ENCODE peak calls at places on chromosome 15, in five cellular contexts. B is heart left ventricle, W is MV-4-11, J is astrocyte of the spinal cord, Q is GM06990. L is an unnamed sample.

GRCh38 chr15:92109485-92109884 is 256.0 kb downstream of the SLCO3A1 start:
- DNase-seq in W (no peak), Q (no peak), B (no peak), J (no peak), L (no peak)

GRCh38 chr15:71114887-71115566 is at the start of gene THSD4:
- DNase-seq in B (peak; percentile 78), J (peak; percentile 65), W (peak; percentile 38), Q (peak; percentile 77), L (no peak)

GRCh38 chr15:52422001-52422400 is 106.7 kb downstream of the MYO5A start:
- DNase-seq in J (no peak), B (no peak), Q (no peak), W (no peak), L (no peak)

GRCh38 chr15:77030928-77031375 is 36.0 kb downstream of the PSTPIP1 start:
- DNase-seq in Q (no peak), B (peak; percentile 16), W (no peak), J (no peak), L (no peak)

GRCh38 chr15:96115642-96116041 is 214.9 kb upstream of the NR2F2 start:
- DNase-seq in J (peak; percentile 71), Q (no peak), W (no peak), B (no peak), L (no peak)

GRCh38 chr15:95113041-95113440 is 881.7 kb downstream of the MCTP2 start:
- DNase-seq in Q (no peak), W (no peak), J (no peak), B (no peak), L (no peak)

GRCh38 chr15:88241060-88241459 is 15.5 kb downstream of the NTRK3 start:
- DNase-seq in J (no peak), Q (no peak), W (no peak), B (no peak), L (no peak)

GRCh38 chr15:28989896-28990295 is 104.1 kb downstream of the APBA2 start:
- DNase-seq in B (no peak), W (no peak), Q (no peak), J (no peak), L (no peak)

GRCh38 chr15:74215958-74216357 is 13.4 kb upstream of the STRA6 start:
- DNase-seq in W (no peak), J (no peak), Q (no peak), B (no peak), L (no peak)

GRCh38 chr15:44298878-44299277 is 10.4 kb downstream of the GOLM2 start:
- DNase-seq in Q (no peak), J (no peak), W (no peak), B (no peak), L (no peak)

GRCh38 chr15:80068578-80068977 is 9.1 kb downstream of the ZFAND6 start:
- DNase-seq in Q (peak; percentile 40), W (peak; percentile 15), J (peak; percentile 50), B (no peak), L (no peak)

GRCh38 chr15:83845230-83845629 is 191.3 kb downstream of the ADAMTSL3 start:
- DNase-seq in J (peak; percentile 25), B (no peak), Q (no peak), W (peak; percentile 92), L (no peak)

GRCh38 chr15:41241251-41241964 is 10.3 kb downstream of the CHP1 start:
- DNase-seq in W (no peak), Q (no peak), B (peak; percentile 56), J (no peak), L (no peak)

GRCh38 chr15:99151156-99151555 is 46.3 kb downstream of the SYNM start:
- DNase-seq in W (no peak), B (no peak), J (no peak), Q (no peak), L (no peak)

GRCh38 chr15:98103570-98103969 is 143.1 kb downstream of the ARRDC4 start:
- DNase-seq in W (no peak), B (no peak), J (no peak), Q (no peak), L (no peak)

GRCh38 chr15:90266061-90266431 is 574 bp downstream of the NGRN start:
- DNase-seq in B (peak; percentile 44), J (no peak), Q (no peak), W (peak; percentile 10), L (no peak)

GRCh38 chr15:44315164-44315563 is 26.6 kb downstream of the GOLM2 start:
- DNase-seq in Q (no peak), B (no peak), J (no peak), W (peak; percentile 58), L (no peak)